ENCODE peak calls at places on chromosomes 3 and 15, in four cellular contexts. Q is HFF-Myc, C is K562, L is neural crest cell. O is an unnamed sample.

GRCh38 chr15:80418892-80419537 is 14.8 kb downstream of the ARNT2 start:
- DNase-seq in C (peak; percentile 25), Q (peak; percentile 29), L (peak; percentile 9), O (peak; percentile 26)

GRCh38 chr3:115800489-115801080 is 177.3 kb downstream of the GAP43 start:
- DNase-seq in Q (no peak), L (no peak), C (no peak), O (no peak)

GRCh38 chr3:71710906-71711494 is 14.2 kb downstream of the EIF4E3 start:
- DNase-seq in Q (peak; percentile 26), C (peak; percentile 27), L (no peak), O (no peak)

GRCh38 chr15:78058401-78058935 is 19.0 kb downstream of the TBC1D2B start:
- DNase-seq in L (no peak), Q (no peak), C (no peak), O (no peak)

GRCh38 chr3:21839592-21839991 is 88.6 kb upstream of the ZNF385D start:
- DNase-seq in Q (peak; percentile 41), L (no peak), C (peak; percentile 54), O (peak; percentile 22)

GRCh38 chr3:117439812-117440211 is 730.2 kb downstream of the TUSC7 start:
- DNase-seq in C (no peak), L (no peak), Q (no peak), O (no peak)

GRCh38 chr3:113496924-113497323 is 18.0 kb downstream of the SPICE1 start:
- DNase-seq in L (no peak), Q (no peak), C (no peak), O (no peak)

GRCh38 chr15:69857246-69857645 is 240.5 kb downstream of the TLE3 start:
- DNase-seq in L (no peak), Q (no peak), C (no peak), O (no peak)